ENCODE peak calls at places on chromosome 3, in five cellular contexts. One of them, this sample, is unnamed.

GRCh38 chr3:161770532-161771386 is 274.2 kb downstream of the OTOL1 start:
- DNase-seq in stomach: no peak
- DNase-seq in testis: no peak
- DNase-seq in NB4: peak; percentile 2
- DNase-seq in IMR-90: no peak
- DNase-seq in this sample: no peak

GRCh38 chr3:129576514-129577345 is 29.7 kb downstream of the PLXND1 start:
- DNase-seq in testis: peak; percentile 53
- DNase-seq in NB4: peak; percentile 93
- DNase-seq in IMR-90: no peak
- DNase-seq in stomach: peak; percentile 76
- DNase-seq in this sample: no peak

GRCh38 chr3:47781326-47781684 is 388 bp downstream of the SMARCC1 start:
- DNase-seq in stomach: peak; percentile 63
- DNase-seq in NB4: peak; percentile 63
- DNase-seq in testis: peak; percentile 76
- DNase-seq in IMR-90: no peak
- DNase-seq in this sample: peak; percentile 81

GRCh38 chr3:113628788-113629187 is 67.7 kb downstream of the USF3 start:
- DNase-seq in IMR-90: no peak
- DNase-seq in testis: no peak
- DNase-seq in stomach: no peak
- DNase-seq in NB4: peak; percentile 7
- DNase-seq in this sample: no peak

GRCh38 chr3:66477846-66478245 is 23.0 kb downstream of the LRIG1 start:
- DNase-seq in IMR-90: no peak
- DNase-seq in testis: no peak
- DNase-seq in stomach: no peak
- DNase-seq in NB4: no peak
- DNase-seq in this sample: no peak

GRCh38 chr3:16790432-16791379 is 94.0 kb upstream of the PLCL2 start:
- DNase-seq in IMR-90: no peak
- DNase-seq in testis: no peak
- DNase-seq in NB4: no peak
- DNase-seq in stomach: no peak
- DNase-seq in this sample: no peak

GRCh38 chr3:8524249-8524648 is 22.6 kb downstream of the LMCD1 start:
- DNase-seq in testis: no peak
- DNase-seq in NB4: no peak
- DNase-seq in stomach: no peak
- DNase-seq in IMR-90: no peak
- DNase-seq in this sample: no peak

GRCh38 chr3:73094127-73094526 is 32.7 kb downstream of the EBLN2 start:
- DNase-seq in NB4: peak; percentile 85
- DNase-seq in stomach: no peak
- DNase-seq in testis: no peak
- DNase-seq in IMR-90: no peak
- DNase-seq in this sample: no peak

GRCh38 chr3:152291649-152292066 is 22.9 kb downstream of the MBNL1 start:
- DNase-seq in testis: no peak
- DNase-seq in NB4: no peak
- DNase-seq in stomach: no peak
- DNase-seq in IMR-90: peak; percentile 57
- DNase-seq in this sample: no peak

GRCh38 chr3:189049458-189050231 is 122.1 kb upstream of the TPRG1 start:
- DNase-seq in NB4: no peak
- DNase-seq in stomach: no peak
- DNase-seq in IMR-90: no peak
- DNase-seq in testis: no peak
- DNase-seq in this sample: peak; percentile 20

GRCh38 chr3:16502347-16502908 is 11.1 kb downstream of the RFTN1 start:
- DNase-seq in IMR-90: no peak
- DNase-seq in stomach: no peak
- DNase-seq in NB4: no peak
- DNase-seq in testis: no peak
- DNase-seq in this sample: no peak

GRCh38 chr3:64417816-64418215 is 192.6 kb upstream of the PRICKLE2 start:
- DNase-seq in NB4: no peak
- DNase-seq in IMR-90: peak; percentile 52
- DNase-seq in testis: no peak
- DNase-seq in stomach: no peak
- DNase-seq in this sample: no peak

GRCh38 chr3:126438746-126439145 is 36.9 kb downstream of the ZXDC start:
- DNase-seq in stomach: peak; percentile 17
- DNase-seq in IMR-90: no peak
- DNase-seq in testis: peak; percentile 5
- DNase-seq in NB4: no peak
- DNase-seq in this sample: peak; percentile 1

GRCh38 chr3:127984241-127984975 is 67.8 kb upstream of the SEC61A1 start:
- DNase-seq in IMR-90: peak; percentile 21
- DNase-seq in testis: no peak
- DNase-seq in stomach: no peak
- DNase-seq in NB4: no peak
- DNase-seq in this sample: no peak

DNA sequence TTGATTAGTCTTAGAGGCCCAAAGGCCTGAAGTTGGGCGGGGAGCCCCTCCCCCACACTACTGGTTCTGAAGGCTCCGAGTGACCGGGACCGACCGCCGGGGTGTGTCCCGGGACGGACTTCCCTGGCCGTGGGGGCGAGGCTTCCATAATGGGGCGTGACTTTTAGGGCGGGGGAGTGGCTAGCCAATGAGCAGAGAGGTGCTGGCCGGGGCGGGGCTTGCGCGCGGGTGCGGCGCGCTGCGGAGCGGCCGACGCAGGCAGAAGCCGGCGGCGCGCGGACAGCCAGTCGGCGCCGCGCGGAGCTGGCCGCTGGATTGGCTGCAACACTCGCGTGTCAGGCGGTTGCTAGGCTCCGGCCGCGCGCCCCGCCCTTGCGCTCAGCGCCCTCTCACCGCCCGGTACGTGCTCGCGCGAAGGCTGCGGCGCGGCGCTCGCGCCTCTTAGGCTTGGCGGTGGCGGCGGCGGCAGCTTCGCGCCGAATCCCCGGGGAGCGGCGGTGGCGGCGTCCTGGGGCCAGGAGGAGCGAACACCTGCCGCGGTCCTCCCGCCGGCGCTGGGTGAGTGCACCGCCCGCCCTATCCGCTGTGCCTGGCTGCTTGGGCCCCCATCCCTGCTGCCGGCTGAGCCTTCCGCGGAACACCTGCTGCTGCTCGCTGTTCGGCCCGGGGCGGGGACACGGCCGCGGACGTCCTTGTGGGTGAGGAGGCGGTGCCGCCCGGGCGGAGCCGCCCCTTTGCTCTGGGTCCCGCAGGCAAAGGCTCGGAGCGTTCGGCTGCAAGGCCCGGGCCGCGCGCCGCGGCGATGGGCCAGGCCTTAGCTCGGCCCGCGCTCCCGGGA is at the start of gene DAG1:
- DNase-seq in IMR-90: peak; percentile 95
- DNase-seq in stomach: peak; percentile 99
- DNase-seq in NB4: peak; percentile 98
- DNase-seq in testis: peak; percentile 98
- DNase-seq in this sample: peak; percentile 99
- TF ChIP-seq POLR2A in IMR-90: peak; percentile 36
- TF ChIP-seq POLR2A in stomach: peak; percentile 36
- TF ChIP-seq POLR2A in NB4: peak; percentile 56
- TF ChIP-seq POLR2A in testis: peak; percentile 30
- TF ChIP-seq POLR2A in this sample: peak; percentile 88

GRCh38 chr3:184693011-184693975 is 18.6 kb downstream of the MAGEF1 start:
- DNase-seq in IMR-90: no peak
- DNase-seq in testis: no peak
- DNase-seq in NB4: no peak
- DNase-seq in stomach: no peak
- DNase-seq in this sample: no peak

GRCh38 chr3:184694694-184695093 is 17.2 kb downstream of the MAGEF1 start:
- DNase-seq in testis: no peak
- DNase-seq in stomach: no peak
- DNase-seq in NB4: no peak
- DNase-seq in IMR-90: no peak
- DNase-seq in this sample: no peak

GRCh38 chr3:184691397-184692131 is 20.3 kb downstream of the MAGEF1 start:
- DNase-seq in IMR-90: peak; percentile 44
- DNase-seq in testis: peak; percentile 43
- DNase-seq in stomach: no peak
- DNase-seq in NB4: peak; percentile 75
- DNase-seq in this sample: peak; percentile 37

GRCh38 chr3:184696643-184697042 is 15.2 kb downstream of the MAGEF1 start:
- DNase-seq in stomach: no peak
- DNase-seq in NB4: no peak
- DNase-seq in IMR-90: no peak
- DNase-seq in testis: no peak
- DNase-seq in this sample: no peak

DNA sequence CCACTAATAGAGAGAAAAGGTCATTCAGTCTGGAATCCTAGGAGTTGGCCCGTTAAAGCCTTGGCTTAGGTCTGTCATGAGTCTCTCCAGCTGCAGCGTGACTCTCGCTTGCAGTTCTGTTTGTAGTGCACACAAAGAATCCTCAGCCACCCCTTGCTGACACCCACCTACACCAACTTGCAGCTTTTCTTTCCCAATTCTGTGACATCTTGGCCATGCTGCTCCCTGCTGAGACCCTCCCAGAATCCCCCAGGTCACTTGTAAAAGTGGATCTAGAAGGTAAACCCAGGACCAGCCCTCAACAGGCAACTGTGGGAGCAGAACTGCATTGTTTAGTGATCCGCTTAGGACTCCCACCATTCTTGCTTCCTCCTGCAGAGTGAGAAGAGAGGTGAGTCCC is 17.6 kb downstream of the MAGEF1 start:
- DNase-seq in IMR-90: no peak
- DNase-seq in stomach: no peak
- DNase-seq in NB4: no peak
- DNase-seq in testis: no peak
- DNase-seq in this sample: no peak
- TF ChIP-seq CTCF in IMR-90: no peak
- TF ChIP-seq CTCF in stomach: no peak
- TF ChIP-seq CTCF in NB4: no peak
- TF ChIP-seq CTCF in testis: no peak
- TF ChIP-seq CTCF in this sample: no peak

DNA sequence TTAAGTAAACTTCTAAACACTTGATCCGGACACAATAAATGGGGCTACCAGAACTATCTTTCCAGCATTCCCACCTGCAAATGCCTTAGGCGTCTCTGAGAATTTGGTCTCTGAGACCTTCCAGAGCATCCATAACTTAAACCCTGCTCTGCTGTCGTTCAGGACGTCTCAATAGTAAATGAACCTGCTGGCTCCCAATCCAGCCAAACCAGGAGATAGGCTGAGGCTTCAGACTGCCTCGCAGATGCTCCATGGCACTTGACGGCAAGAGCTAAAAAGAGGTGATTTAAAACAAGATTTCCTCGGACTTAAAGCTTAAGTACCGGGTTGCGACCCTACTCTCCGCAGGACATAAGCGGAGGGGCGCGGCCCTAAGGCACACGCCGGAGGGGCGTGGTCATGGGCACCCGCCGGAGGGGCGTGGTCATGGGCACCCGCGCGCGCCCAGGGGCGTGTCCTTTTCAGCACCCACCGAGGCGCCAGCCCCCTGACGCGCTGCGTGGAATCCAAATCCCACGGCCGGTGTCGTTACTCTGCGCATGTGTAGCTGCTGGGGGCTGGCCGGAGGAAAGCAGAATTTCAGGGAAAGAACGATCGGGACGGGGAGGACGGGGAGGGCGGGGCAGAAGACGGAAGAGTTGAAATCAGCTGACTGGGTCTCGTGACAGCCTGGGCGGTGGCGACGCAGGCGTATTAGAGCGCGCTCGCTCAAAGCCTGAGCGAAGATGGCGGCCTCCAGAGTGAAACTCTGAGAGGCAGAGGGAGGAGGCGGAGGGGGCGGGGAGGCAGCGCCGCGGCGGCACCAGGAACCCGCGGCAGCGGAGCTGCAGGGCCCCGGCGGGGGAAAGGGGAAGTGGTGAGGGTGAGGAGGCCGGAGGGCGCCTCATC is at the start of gene DNAJC13:
- DNase-seq in NB4: peak; percentile 96
- DNase-seq in IMR-90: peak; percentile 93
- DNase-seq in testis: peak; percentile 97
- DNase-seq in stomach: peak; percentile 94
- DNase-seq in this sample: peak; percentile 96
- TF ChIP-seq POLR2A in NB4: peak; percentile 48
- TF ChIP-seq POLR2A in IMR-90: peak; percentile 76
- TF ChIP-seq POLR2A in testis: peak; percentile 21
- TF ChIP-seq POLR2A in stomach: peak; percentile 30
- TF ChIP-seq POLR2A in this sample: no peak

DNA sequence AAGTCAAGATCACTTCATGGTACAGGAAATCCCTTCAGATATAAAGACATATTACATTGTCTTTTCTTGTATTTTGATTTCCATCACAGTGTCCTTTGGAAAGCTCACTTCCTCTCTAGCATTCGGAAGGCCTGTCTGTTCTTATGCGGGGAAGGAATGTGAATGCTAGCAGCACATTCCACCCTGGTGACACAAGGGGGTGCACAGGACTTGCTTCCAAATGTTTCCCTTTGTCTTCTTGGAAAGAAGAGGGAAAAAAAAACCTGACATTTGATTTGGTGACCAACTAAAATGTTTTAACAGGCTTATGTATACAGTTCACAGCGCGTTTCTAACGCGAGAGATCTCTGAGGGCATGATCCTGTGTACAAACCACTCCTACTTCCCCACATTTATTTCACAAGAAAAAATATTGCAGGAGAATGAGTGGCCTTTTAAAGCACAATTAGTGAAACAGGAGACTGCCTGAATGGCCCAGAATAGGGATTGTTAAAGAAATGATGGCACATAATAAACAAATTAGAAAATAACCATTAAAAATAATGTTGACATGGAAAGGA is 107.5 kb upstream of the FXR1 start:
- DNase-seq in IMR-90: peak; percentile 9
- DNase-seq in NB4: no peak
- DNase-seq in stomach: no peak
- DNase-seq in testis: peak; percentile 43
- DNase-seq in this sample: peak; percentile 47
- TF ChIP-seq CTCF in IMR-90: no peak
- TF ChIP-seq CTCF in NB4: no peak
- TF ChIP-seq CTCF in stomach: no peak
- TF ChIP-seq CTCF in testis: no peak
- TF ChIP-seq CTCF in this sample: peak; percentile 48

This sample was measured in heart left ventricle.